ENCODE peak calls at places on chromosomes 16 and 17, in six cellular contexts. X, D, T, I, R and W are unnamed samples.

GRCh38 chr17:82327289-82327688 is 6.3 kb downstream of the SECTM1 start:
- DNase-seq in X (no peak), D (peak), T (no peak), I (no peak), R (no peak), W (no peak)

GRCh38 chr17:77009877-77010276 is 130.9 kb upstream of the SEC14L1 start:
- DNase-seq in X (no peak), D (no peak), T (no peak), I (no peak), R (no peak), W (no peak)

GRCh38 chr17:17484451-17484899 is 7.7 kb downstream of the MED9 start:
- DNase-seq in X (no peak), D (no peak), T (no peak), I (no peak), R (no peak), W (no peak)

GRCh38 chr17:57985675-57985974 is 2.4 kb downstream of the VEZF1 start:
- DNase-seq in X (no peak), D (no peak), T (no peak), I (no peak), R (peak), W (no peak)

GRCh38 chr16:50841081-50841886 is 99.4 kb downstream of the CYLD start:
- DNase-seq in X (no peak), D (no peak), T (no peak), I (peak), R (no peak), W (no peak)

GRCh38 chr16:46885960-46886763 is 2.0 kb downstream of the GPT2 start:
- DNase-seq in X (no peak), D (no peak), T (no peak), I (peak), R (no peak), W (no peak)

GRCh38 chr17:31581022-31581483 is 189.6 kb downstream of the RAB11FIP4 start:
- DNase-seq in X (peak), D (peak), T (peak), I (no peak), R (no peak), W (peak)

GRCh38 chr16:7736138-7736537 is 403.5 kb downstream of the RBFOX1 start:
- DNase-seq in X (no peak), D (no peak), T (no peak), I (no peak), R (no peak), W (no peak)

GRCh38 chr16:80914379-80915078 is 92.2 kb downstream of the CMC2 start:
- DNase-seq in X (no peak), D (no peak), T (peak), I (no peak), R (no peak), W (no peak)

GRCh38 chr17:50918071-50918932 is 52.1 kb upstream of the TOB1 start:
- DNase-seq in X (no peak), D (no peak), T (no peak), I (no peak), R (no peak), W (no peak)

GRCh38 chr17:50920041-50920410 is 53.9 kb upstream of the TOB1 start:
- DNase-seq in X (no peak), D (no peak), T (no peak), I (no peak), R (no peak), W (no peak)

GRCh38 chr17:50918933-50919296 is 52.8 kb upstream of the TOB1 start:
- DNase-seq in X (no peak), D (no peak), T (peak), I (no peak), R (no peak), W (peak)

GRCh38 chr17:50920891-50921595 is 54.9 kb upstream of the TOB1 start:
- DNase-seq in X (no peak), D (no peak), T (peak), I (no peak), R (no peak), W (no peak)

GRCh38 chr17:50919321-50920040 is 53.3 kb upstream of the TOB1 start:
- DNase-seq in X (peak), D (peak), T (peak), I (peak), R (peak), W (peak)
- H3K27ac ChIP-seq in X (peak), D (peak), T (peak), I (no peak), R (peak), W (peak)

DNA sequence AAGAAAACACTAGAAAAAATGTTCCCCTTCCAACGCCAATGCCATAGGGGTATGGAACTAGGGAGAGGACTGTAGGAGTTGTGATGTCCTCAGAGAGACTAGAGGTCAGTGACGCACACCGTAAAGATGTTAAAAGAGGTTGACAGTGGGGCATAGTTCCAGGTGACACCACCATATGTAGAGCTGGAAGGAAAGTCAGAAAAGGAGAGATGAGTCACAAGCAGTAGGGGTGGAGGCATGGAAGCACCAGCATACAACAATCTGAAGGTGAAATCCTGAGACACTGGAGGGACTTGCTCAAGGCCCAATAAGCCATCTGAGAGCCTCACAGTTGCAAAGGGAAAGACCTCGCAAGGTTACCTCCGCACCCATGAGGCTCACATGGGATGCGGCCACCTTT is 76.0 kb downstream of the ZNF18 start:
- DNase-seq in X (no peak), D (no peak), T (no peak), I (no peak), R (no peak), W (no peak)
- H3K27ac ChIP-seq in X (no peak), D (no peak), T (no peak), I (no peak), R (no peak), W (no peak)

GRCh38 chr17:20010099-20010863 is 1.1 kb downstream of the SPECC1 start:
- DNase-seq in X (peak), D (peak), T (peak), I (peak), R (peak), W (peak)
- H3K27ac ChIP-seq in X (peak), D (peak), T (peak), I (no peak), R (peak), W (peak)

GRCh38 chr16:23640959-23641765 is at the start of the genes DCTN5 and PALB2:
- DNase-seq in X (peak), D (peak), T (peak), I (peak), R (peak), W (peak)
- H3K27ac ChIP-seq in X (peak), D (peak), T (peak), I (peak), R (peak), W (peak)

DNA sequence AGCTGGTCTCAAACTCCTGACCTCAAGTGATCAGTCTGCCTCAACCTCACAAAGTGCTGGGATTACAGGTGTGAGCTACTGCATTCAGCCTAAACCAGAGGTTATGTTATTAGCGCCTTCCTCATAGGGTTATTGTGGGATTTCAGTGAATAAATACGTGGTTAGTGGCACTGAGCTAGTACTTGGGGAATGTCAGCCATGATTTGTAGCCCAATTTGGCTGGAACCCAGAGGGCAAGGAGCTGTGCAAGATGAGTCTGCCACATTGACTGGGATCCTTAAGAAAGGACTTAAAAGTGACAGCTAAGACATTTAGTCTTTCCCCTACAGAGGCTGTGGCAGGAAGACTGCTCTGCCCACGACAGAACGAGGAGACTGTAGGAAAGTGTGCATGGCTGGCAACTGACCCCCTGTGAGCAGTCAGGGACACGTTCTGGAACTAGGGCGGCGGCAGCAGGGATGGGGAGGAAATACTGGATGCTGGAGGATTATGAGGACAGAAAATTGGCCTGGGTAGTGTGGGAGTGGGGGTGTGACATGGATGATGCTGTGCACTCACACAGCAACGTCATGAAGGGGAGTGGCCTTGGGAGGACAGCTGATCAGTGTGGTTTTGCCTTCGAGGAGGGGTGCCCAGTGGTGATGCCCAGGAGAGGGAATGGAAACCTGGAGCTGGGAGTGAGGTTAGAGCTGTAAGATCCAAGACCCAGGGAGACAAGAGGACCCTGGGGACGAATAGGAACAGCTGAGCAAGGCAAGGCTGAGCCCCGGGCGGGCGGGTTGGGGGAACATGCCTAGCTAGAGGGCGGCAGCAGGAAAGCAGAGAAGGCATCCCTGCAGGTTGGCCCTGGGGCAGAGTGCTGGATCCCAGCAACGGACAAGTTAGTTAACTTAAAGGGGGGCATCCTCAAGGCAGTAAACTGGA is 14.5 kb downstream of the ATP5PD start:
- DNase-seq in X (peak), D (peak), T (peak), I (peak), R (peak), W (peak)
- H3K27ac ChIP-seq in X (peak), D (peak), T (peak), I (no peak), R (peak), W (peak)

DNA sequence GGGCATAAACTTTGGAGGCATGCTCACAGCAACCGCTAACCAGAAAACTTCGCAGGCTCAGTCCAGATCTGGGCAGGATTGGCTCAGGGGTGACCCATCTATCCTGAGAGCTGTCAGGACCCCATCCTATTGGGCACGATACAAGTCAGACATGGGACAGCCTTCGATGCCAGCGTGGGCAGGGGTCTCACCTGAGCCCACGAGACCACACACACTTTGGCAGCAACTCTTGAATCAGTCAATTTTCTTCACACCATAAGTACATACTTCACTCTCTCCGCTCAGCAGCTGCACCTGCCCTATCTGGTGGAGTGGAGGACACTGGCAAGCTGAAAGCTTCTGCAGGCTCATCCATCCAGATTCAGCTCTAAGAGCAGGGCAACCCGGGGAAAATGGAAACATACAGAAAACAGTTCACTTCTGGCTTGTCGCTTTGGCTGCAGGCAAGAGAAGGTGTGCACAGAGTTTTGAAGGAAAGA is 48.3 kb downstream of the ZFHX3 start:
- DNase-seq in X (no peak), D (no peak), T (no peak), I (no peak), R (no peak), W (no peak)
- H3K27ac ChIP-seq in X (no peak), D (no peak), T (no peak), I (no peak), R (no peak), W (peak)